ENCODE peak calls at places on chromosome 11, in eight cellular contexts. One of them, this sample, is unnamed. For H3K27me3, the result is how much of the 10 kb centered on the place peaks cover.

GRCh38 chr11:12900496-12900895 is 108.6 kb upstream of the RASSF10 start:
- DNase-seq in GM23338: no peak
- DNase-seq in CD8-positive, alpha-beta T cell: no peak
- DNase-seq in tibial nerve: no peak
- DNase-seq in Caco-2: no peak
- DNase-seq in thoracic aorta: no peak
- DNase-seq in fibroblast of lung: peak
- DNase-seq in aorta: no peak
- DNase-seq in this sample: no peak

GRCh38 chr11:41320233-41320993 is 139.0 kb downstream of the LRRC4C start:
- DNase-seq in GM23338: no peak
- DNase-seq in CD8-positive, alpha-beta T cell: no peak
- DNase-seq in tibial nerve: no peak
- DNase-seq in Caco-2: no peak
- DNase-seq in thoracic aorta: no peak
- DNase-seq in fibroblast of lung: no peak
- DNase-seq in aorta: no peak
- DNase-seq in this sample: no peak

GRCh38 chr11:122784325-122785155 is 53.8 kb upstream of the CRTAM start:
- DNase-seq in GM23338: no peak
- DNase-seq in CD8-positive, alpha-beta T cell: no peak
- DNase-seq in tibial nerve: peak
- DNase-seq in Caco-2: no peak
- DNase-seq in thoracic aorta: peak
- DNase-seq in fibroblast of lung: peak
- DNase-seq in aorta: no peak
- DNase-seq in this sample: no peak

GRCh38 chr11:85123752-85124231 is 503.4 kb downstream of the DLG2 start:
- DNase-seq in GM23338: no peak
- DNase-seq in CD8-positive, alpha-beta T cell: no peak
- DNase-seq in tibial nerve: no peak
- DNase-seq in Caco-2: peak
- DNase-seq in thoracic aorta: no peak
- DNase-seq in fibroblast of lung: no peak
- DNase-seq in aorta: no peak
- DNase-seq in this sample: peak

GRCh38 chr11:57323503-57324153 is 1.1 kb downstream of the TNKS1BP1 start:
- DNase-seq in GM23338: no peak
- DNase-seq in CD8-positive, alpha-beta T cell: no peak
- DNase-seq in tibial nerve: no peak
- DNase-seq in Caco-2: no peak
- DNase-seq in thoracic aorta: no peak
- DNase-seq in fibroblast of lung: peak
- DNase-seq in aorta: no peak
- DNase-seq in this sample: no peak

GRCh38 chr11:10654211-10655150 is 39.1 kb downstream of the IRAG1 start:
- DNase-seq in GM23338: peak
- DNase-seq in CD8-positive, alpha-beta T cell: peak
- DNase-seq in tibial nerve: no peak
- DNase-seq in Caco-2: no peak
- DNase-seq in thoracic aorta: no peak
- DNase-seq in fibroblast of lung: peak
- DNase-seq in aorta: no peak
- DNase-seq in this sample: no peak

GRCh38 chr11:57773026-57773598 is 11.5 kb downstream of the CTNND1 start:
- DNase-seq in GM23338: no peak
- DNase-seq in CD8-positive, alpha-beta T cell: no peak
- DNase-seq in tibial nerve: no peak
- DNase-seq in Caco-2: no peak
- DNase-seq in thoracic aorta: no peak
- DNase-seq in fibroblast of lung: no peak
- DNase-seq in aorta: no peak
- DNase-seq in this sample: no peak

GRCh38 chr11:118622376-118623290 is 15.2 kb downstream of the PHLDB1 start:
- DNase-seq in GM23338: no peak
- DNase-seq in CD8-positive, alpha-beta T cell: no peak
- DNase-seq in tibial nerve: no peak
- DNase-seq in Caco-2: no peak
- DNase-seq in thoracic aorta: no peak
- DNase-seq in fibroblast of lung: peak
- DNase-seq in aorta: peak
- DNase-seq in this sample: no peak

GRCh38 chr11:106988151-106988806 is 30.0 kb downstream of the GUCY1A2 start:
- DNase-seq in GM23338: no peak
- DNase-seq in CD8-positive, alpha-beta T cell: no peak
- DNase-seq in tibial nerve: no peak
- DNase-seq in Caco-2: no peak
- DNase-seq in thoracic aorta: no peak
- DNase-seq in fibroblast of lung: peak
- DNase-seq in aorta: peak
- DNase-seq in this sample: no peak

GRCh38 chr11:15826008-15826650 is 530.2 kb downstream of the SOX6 start:
- DNase-seq in GM23338: no peak
- DNase-seq in CD8-positive, alpha-beta T cell: no peak
- DNase-seq in tibial nerve: no peak
- DNase-seq in Caco-2: no peak
- DNase-seq in thoracic aorta: no peak
- DNase-seq in fibroblast of lung: no peak
- DNase-seq in aorta: no peak
- DNase-seq in this sample: no peak

GRCh38 chr11:92266821-92267220 is 42.2 kb downstream of the FAT3 start:
- DNase-seq in GM23338: no peak
- DNase-seq in CD8-positive, alpha-beta T cell: no peak
- DNase-seq in tibial nerve: no peak
- DNase-seq in Caco-2: peak
- DNase-seq in thoracic aorta: no peak
- DNase-seq in fibroblast of lung: no peak
- DNase-seq in aorta: no peak
- DNase-seq in this sample: no peak

GRCh38 chr11:122173587-122173986 is 57.6 kb upstream of the BLID start:
- DNase-seq in GM23338: no peak
- DNase-seq in CD8-positive, alpha-beta T cell: no peak
- DNase-seq in tibial nerve: no peak
- DNase-seq in Caco-2: no peak
- DNase-seq in thoracic aorta: no peak
- DNase-seq in fibroblast of lung: no peak
- DNase-seq in aorta: no peak
- DNase-seq in this sample: no peak

GRCh38 chr11:107372439-107372838 is 85.2 kb downstream of the CWF19L2 start:
- DNase-seq in GM23338: no peak
- DNase-seq in CD8-positive, alpha-beta T cell: no peak
- DNase-seq in tibial nerve: no peak
- DNase-seq in Caco-2: no peak
- DNase-seq in thoracic aorta: no peak
- DNase-seq in fibroblast of lung: no peak
- DNase-seq in aorta: no peak
- DNase-seq in this sample: no peak

GRCh38 chr11:120343429-120343828 is 7.2 kb downstream of the ARHGEF12 start:
- DNase-seq in GM23338: peak
- DNase-seq in CD8-positive, alpha-beta T cell: no peak
- DNase-seq in tibial nerve: no peak
- DNase-seq in Caco-2: no peak
- DNase-seq in thoracic aorta: no peak
- DNase-seq in fibroblast of lung: no peak
- DNase-seq in aorta: no peak
- DNase-seq in this sample: peak
- H3K4me3 ChIP-seq in GM23338: no peak
- H3K4me3 ChIP-seq in CD8-positive, alpha-beta T cell: no peak
- H3K4me3 ChIP-seq in tibial nerve: no peak
- H3K4me3 ChIP-seq in Caco-2: no peak
- H3K4me3 ChIP-seq in thoracic aorta: no peak
- H3K4me3 ChIP-seq in fibroblast of lung: no peak
- H3K4me3 ChIP-seq in aorta: no peak
- H3K4me3 ChIP-seq in this sample: no peak

DNA sequence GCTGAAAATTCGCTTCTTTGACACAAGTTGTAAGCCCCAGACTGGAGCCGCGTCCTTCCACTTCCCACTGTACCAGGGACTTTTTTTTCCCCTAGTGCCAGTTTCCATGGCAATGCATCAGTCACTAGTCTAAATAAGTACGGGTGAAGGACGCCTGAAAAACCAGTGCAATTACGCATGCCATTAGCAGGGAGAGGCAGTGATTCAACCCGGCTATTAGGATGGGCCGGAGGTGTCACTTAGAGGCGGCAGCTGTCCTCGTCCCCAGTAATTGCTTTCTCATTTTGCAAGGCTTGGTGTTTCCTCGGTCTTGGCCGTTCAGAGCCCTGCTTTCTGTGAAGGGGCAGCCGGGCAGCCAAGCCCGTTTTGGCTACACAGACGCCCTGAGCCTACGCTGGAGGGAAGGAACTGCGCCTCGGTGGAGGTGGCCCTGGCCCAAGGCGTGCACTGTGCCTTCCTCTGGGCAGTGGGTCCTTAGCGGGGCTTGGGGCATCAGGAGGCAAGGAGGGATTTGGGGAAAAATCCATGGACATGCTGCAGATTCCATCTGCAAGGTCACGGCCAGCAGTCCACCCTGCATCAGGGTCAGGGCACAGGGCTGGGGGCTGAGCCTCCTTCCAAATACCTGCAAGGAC is 319.7 kb downstream of the CTTN start:
- DNase-seq in GM23338: no peak
- DNase-seq in CD8-positive, alpha-beta T cell: no peak
- DNase-seq in tibial nerve: no peak
- DNase-seq in Caco-2: no peak
- DNase-seq in thoracic aorta: no peak
- DNase-seq in fibroblast of lung: no peak
- DNase-seq in aorta: no peak
- DNase-seq in this sample: no peak
- H3K27me3 ChIP-seq in GM23338: under half
- H3K27me3 ChIP-seq in CD8-positive, alpha-beta T cell: under half
- H3K27me3 ChIP-seq in tibial nerve: under half
- H3K27me3 ChIP-seq in Caco-2: under half
- H3K27me3 ChIP-seq in thoracic aorta: under half
- H3K27me3 ChIP-seq in fibroblast of lung: under half
- H3K27me3 ChIP-seq in aorta: under half
- H3K27me3 ChIP-seq in this sample: under half

DNA sequence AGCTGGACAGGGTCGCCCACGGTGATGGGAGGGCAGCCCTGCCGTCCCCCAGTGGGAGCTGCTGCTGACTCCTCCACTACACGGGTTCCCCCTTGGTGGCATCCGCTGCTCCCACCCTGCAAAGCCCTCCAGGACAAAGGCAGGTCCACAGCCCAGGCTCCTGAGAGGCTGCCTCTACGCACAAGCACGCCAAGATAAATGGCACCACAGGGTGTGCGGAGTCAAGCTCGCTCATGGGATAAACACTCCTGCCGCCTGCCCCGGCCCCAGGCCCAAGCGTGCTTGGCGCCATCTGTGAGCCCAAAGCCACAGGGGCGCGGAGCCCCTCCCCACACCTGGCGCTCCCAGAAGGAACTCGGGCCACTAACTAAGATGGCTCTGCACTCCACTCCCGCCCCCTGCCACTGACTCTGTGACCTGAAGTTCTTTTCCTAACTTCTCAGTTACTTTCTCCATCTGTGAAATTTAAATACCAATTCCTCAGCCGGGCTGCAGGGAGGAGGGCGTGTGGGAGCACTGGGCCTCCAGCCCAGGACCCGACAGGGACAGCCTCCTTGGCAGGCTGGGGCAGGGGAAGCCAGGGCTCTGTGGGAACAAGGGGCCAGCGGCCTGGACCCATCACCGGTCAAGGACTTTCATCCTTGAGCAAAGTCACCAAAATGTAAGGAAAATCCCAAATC is 14.9 kb downstream of the EHD1 start:
- DNase-seq in GM23338: no peak
- DNase-seq in CD8-positive, alpha-beta T cell: no peak
- DNase-seq in tibial nerve: no peak
- DNase-seq in Caco-2: no peak
- DNase-seq in thoracic aorta: no peak
- DNase-seq in fibroblast of lung: peak
- DNase-seq in aorta: no peak
- DNase-seq in this sample: no peak
- H3K4me3 ChIP-seq in GM23338: no peak
- H3K4me3 ChIP-seq in CD8-positive, alpha-beta T cell: peak
- H3K4me3 ChIP-seq in tibial nerve: peak
- H3K4me3 ChIP-seq in Caco-2: no peak
- H3K4me3 ChIP-seq in thoracic aorta: peak
- H3K4me3 ChIP-seq in fibroblast of lung: peak
- H3K4me3 ChIP-seq in aorta: no peak
- H3K4me3 ChIP-seq in this sample: no peak

GRCh38 chr11:109956124-109956793 is 136.9 kb upstream of the ZC3H12C start:
- DNase-seq in GM23338: no peak
- DNase-seq in CD8-positive, alpha-beta T cell: no peak
- DNase-seq in tibial nerve: no peak
- DNase-seq in Caco-2: no peak
- DNase-seq in thoracic aorta: no peak
- DNase-seq in fibroblast of lung: no peak
- DNase-seq in aorta: no peak
- DNase-seq in this sample: no peak
- H3K27me3 ChIP-seq in GM23338: under half
- H3K27me3 ChIP-seq in CD8-positive, alpha-beta T cell: under half
- H3K27me3 ChIP-seq in tibial nerve: under half
- H3K27me3 ChIP-seq in Caco-2: under half
- H3K27me3 ChIP-seq in thoracic aorta: under half
- H3K27me3 ChIP-seq in fibroblast of lung: under half
- H3K27me3 ChIP-seq in aorta: under half
- H3K27me3 ChIP-seq in this sample: under half

DNA sequence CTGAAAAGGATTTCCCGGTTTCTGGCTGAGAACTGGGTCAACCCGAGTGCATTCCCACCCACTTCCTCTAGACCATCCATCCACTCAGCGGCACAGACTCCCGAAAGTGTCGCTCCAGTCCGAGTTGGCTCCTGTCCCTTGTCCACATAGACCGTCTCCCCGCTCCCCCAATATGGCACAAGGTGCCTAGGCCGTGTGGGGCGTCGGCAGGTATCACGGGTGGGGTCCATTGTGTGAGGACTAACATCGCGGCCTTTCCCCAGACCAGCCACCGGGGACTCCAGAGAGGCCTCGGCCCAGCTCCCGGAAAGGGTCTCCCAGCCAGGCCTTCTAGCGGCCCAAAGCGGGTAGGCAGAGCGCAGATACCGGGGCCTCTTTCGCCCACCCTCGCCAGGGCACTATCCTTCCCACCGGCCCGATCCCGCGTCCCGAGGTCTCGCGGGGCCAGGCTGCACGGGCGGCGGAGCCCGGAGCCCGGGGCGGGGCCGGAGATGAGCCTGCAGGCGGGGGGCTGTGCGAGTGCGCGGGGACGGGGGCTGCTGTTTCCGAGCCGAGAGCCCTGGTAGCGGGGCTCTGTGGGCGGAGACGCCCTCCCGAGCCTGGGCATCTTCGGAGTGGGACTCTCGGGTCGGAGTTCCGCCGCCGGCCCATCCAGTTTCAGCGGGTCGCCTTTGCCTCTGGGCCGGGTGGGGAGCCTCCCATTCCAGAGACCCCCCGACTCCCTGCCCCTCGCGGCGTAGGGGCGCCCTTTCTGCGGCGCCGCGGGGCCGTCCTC is 21.1 kb downstream of the SERPINH1 start:
- DNase-seq in GM23338: peak
- DNase-seq in CD8-positive, alpha-beta T cell: peak
- DNase-seq in tibial nerve: peak
- DNase-seq in Caco-2: peak
- DNase-seq in thoracic aorta: no peak
- DNase-seq in fibroblast of lung: peak
- DNase-seq in aorta: peak
- DNase-seq in this sample: peak
- H3K4me3 ChIP-seq in GM23338: peak
- H3K4me3 ChIP-seq in CD8-positive, alpha-beta T cell: peak
- H3K4me3 ChIP-seq in tibial nerve: peak
- H3K4me3 ChIP-seq in Caco-2: peak
- H3K4me3 ChIP-seq in thoracic aorta: peak
- H3K4me3 ChIP-seq in fibroblast of lung: peak
- H3K4me3 ChIP-seq in aorta: peak
- H3K4me3 ChIP-seq in this sample: peak